ENCODE peak calls at places on chromosomes 5 and 9, in five cellular contexts. L is HCT116, E is SK-N-SH, S is H1, K is GM12878. T is an unnamed sample.
A peak's percentile ranks its signal among the peaks of the same experiment; 100 is the strongest.

GRCh38 chr5:88952344-88952743 is 69.4 kb upstream of the MEF2C start:
- DNase-seq in L (peak; percentile 1), E (no peak), S (no peak), K (no peak), T (peak; percentile 52)

GRCh38 chr5:158468444-158468843 is 609.5 kb upstream of the CLINT1 start:
- DNase-seq in L (no peak), E (no peak), S (no peak), K (no peak), T (no peak)

GRCh38 chr9:3698531-3698930 is 172.7 kb upstream of the RFX3 start:
- DNase-seq in L (no peak), E (no peak), S (no peak), K (no peak), T (peak; percentile 35)

GRCh38 chr9:92517046-92517445 is 18.7 kb downstream of the ECM2 start:
- DNase-seq in L (no peak), E (no peak), S (no peak), K (no peak), T (peak; percentile 16)

GRCh38 chr5:147882586-147883313 is 4.2 kb downstream of the SCGB3A2 start:
- DNase-seq in L (no peak), E (no peak), S (no peak), K (no peak), T (no peak)

GRCh38 chr5:60916646-60917045 is 28.2 kb downstream of the ERCC8 start:
- DNase-seq in L (no peak), E (no peak), S (no peak), K (no peak), T (no peak)

GRCh38 chr9:110179734-110180133 is 28.2 kb downstream of the C9orf152 start:
- DNase-seq in L (no peak), E (no peak), S (no peak), K (no peak), T (no peak)

GRCh38 chr9:83477571-83477970 is 60.6 kb downstream of the FRMD3 start:
- DNase-seq in L (no peak), E (no peak), S (no peak), K (no peak), T (no peak)

GRCh38 chr9:135478858-135479468 is 619 bp upstream of the PPP1R26 start:
- DNase-seq in L (no peak), E (peak; percentile 80), S (no peak), K (no peak), T (peak; percentile 81)

GRCh38 chr5:163867324-163867723 is 361.9 kb downstream of the MAT2B start:
- DNase-seq in L (no peak), E (no peak), S (no peak), K (no peak), T (no peak)

GRCh38 chr9:127423591-127423933 is 620 bp upstream of the ZNF79 start:
- DNase-seq in L (no peak), E (no peak), S (no peak), K (no peak), T (no peak)

GRCh38 chr9:130295431-130295830 is 29.9 kb downstream of the HMCN2 start:
- DNase-seq in L (no peak), E (no peak), S (no peak), K (no peak), T (no peak)

GRCh38 chr5:153508700-153509099 is 18.2 kb downstream of the GRIA1 start:
- DNase-seq in L (no peak), E (no peak), S (no peak), K (no peak), T (no peak)

GRCh38 chr9:106557996-106558667 is 304.8 kb upstream of the ZNF462 start:
- DNase-seq in L (no peak), E (no peak), S (no peak), K (no peak), T (no peak)

GRCh38 chr9:137492464-137493162 is 33.5 kb upstream of the NSMF start:
- DNase-seq in L (peak; percentile 42), E (peak; percentile 84), S (peak; percentile 41), K (no peak), T (peak; percentile 94)

GRCh38 chr5:90142531-90142930 is 267.0 kb downstream of the CETN3 start:
- DNase-seq in L (no peak), E (no peak), S (no peak), K (no peak), T (no peak)

GRCh38 chr9:36839131-36839885 is 194.8 kb downstream of the PAX5 start:
- DNase-seq in L (no peak), E (no peak), S (no peak), K (no peak), T (no peak)

GRCh38 chr5:102589661-102590060 is 90.9 kb upstream of the SLCO6A1 start:
- DNase-seq in L (no peak), E (no peak), S (no peak), K (no peak), T (no peak)

GRCh38 chr9:79812507-79813261 is 240.9 kb downstream of the TLE4 start:
- DNase-seq in L (no peak), E (no peak), S (no peak), K (peak; percentile 55), T (no peak)

GRCh38 chr5:149271717-149272558 is at the start of gene AFAP1L1:
- DNase-seq in L (peak; percentile 23), E (peak; percentile 89), S (no peak), K (no peak), T (peak; percentile 48)

GRCh38 chr5:132471006-132471907 is 19.3 kb downstream of the IRF1 start:
- DNase-seq in L (no peak), E (no peak), S (no peak), K (no peak), T (no peak)

GRCh38 chr5:157345067-157345466 is 79.1 kb downstream of the CYFIP2 start:
- DNase-seq in L (no peak), E (no peak), S (no peak), K (no peak), T (no peak)

GRCh38 chr9:113622600-113623400 is 159.3 kb downstream of the RGS3 start:
- DNase-seq in L (peak; percentile 81), E (no peak), S (peak; percentile 77), K (peak; percentile 44), T (no peak)

GRCh38 chr5:17157916-17158529 is 59.4 kb upstream of the BASP1 start:
- DNase-seq in L (no peak), E (no peak), S (no peak), K (no peak), T (no peak)

GRCh38 chr5:146744358-146744757 is 134.2 kb downstream of the PPP2R2B start:
- DNase-seq in L (no peak), E (no peak), S (no peak), K (no peak), T (no peak)

GRCh38 chr9:26812217-26812616 is 80.4 kb downstream of the CAAP1 start:
- DNase-seq in L (no peak), E (no peak), S (no peak), K (peak; percentile 35), T (no peak)

GRCh38 chr9:122088880-122089567 is 4.1 kb downstream of the TTLL11 start:
- DNase-seq in L (no peak), E (no peak), S (no peak), K (no peak), T (no peak)

GRCh38 chr9:121652037-121652837 is 803 bp downstream of the DAB2IP start:
- DNase-seq in L (no peak), E (peak; percentile 52), S (no peak), K (no peak), T (no peak)

GRCh38 chr5:132802044-132802684 is 10.9 kb upstream of the SOWAHA start:
- DNase-seq in L (no peak), E (no peak), S (no peak), K (no peak), T (no peak)

GRCh38 chr5:61394078-61394701 is 62.1 kb downstream of the ZSWIM6 start:
- DNase-seq in L (no peak), E (no peak), S (no peak), K (no peak), T (no peak)

GRCh38 chr9:88578486-88579362 is 43.7 kb downstream of the NXNL2 start:
- DNase-seq in L (peak; percentile 53), E (peak; percentile 88), S (peak; percentile 44), K (peak; percentile 7), T (peak; percentile 81)
- TF ChIP-seq JUND in L (no peak), E (no peak), S (peak; percentile 8), K (no peak), T (no peak)

DNA sequence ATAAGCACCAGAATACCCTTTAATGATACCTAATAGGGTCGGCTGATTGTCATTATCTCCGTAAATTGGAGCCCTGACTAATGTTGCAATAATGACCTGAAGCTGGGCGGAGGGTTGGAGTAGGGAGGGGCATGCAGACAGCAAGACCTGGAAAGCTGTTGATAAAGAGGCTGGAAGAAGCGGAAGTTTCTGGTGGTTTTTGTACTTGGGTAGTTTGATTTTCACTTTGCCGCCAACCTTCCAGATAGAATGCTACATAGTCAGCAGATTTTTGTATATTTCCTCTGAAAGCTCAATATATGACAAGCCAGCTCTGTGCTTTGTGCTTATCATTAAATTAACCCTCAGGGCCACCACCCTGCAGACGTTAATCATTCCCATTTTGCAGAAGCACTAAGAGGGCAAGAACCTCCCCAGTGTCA is 34.9 kb downstream of the DIRAS2 start:
- DNase-seq in L (no peak), E (peak; percentile 50), S (no peak), K (no peak), T (no peak)
- TF ChIP-seq JUND in L (no peak), E (no peak), S (no peak), K (no peak), T (no peak)

GRCh38 chr5:172038167-172038566 is 31.7 kb upstream of the FBXW11 start:
- DNase-seq in L (no peak), E (no peak), S (no peak), K (no peak), T (no peak)

GRCh38 chr5:172029876-172030275 is 23.4 kb upstream of the FBXW11 start:
- DNase-seq in L (no peak), E (no peak), S (no peak), K (no peak), T (no peak)

GRCh38 chr5:172031894-172032461 is 25.5 kb upstream of the FBXW11 start:
- DNase-seq in L (no peak), E (no peak), S (no peak), K (no peak), T (no peak)

DNA sequence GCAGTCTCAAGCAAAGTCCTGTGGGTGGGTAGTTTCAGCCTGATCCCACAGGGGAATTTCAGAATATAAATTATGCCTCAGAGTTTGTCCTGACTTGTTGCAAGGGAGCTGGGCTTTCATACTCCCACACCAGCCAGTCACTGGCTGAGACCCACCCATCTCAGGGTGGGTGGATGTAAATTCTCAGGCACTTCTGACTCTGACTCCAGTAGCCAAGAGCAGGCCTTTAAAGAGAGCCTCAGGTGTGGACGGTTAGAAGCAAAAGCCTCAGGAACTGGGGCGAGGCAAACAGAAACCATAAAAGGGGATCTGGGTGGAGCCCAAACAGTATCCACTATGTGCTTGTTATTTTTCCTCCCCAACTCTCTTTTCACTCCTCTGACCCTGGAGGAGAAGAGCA is 28.6 kb upstream of the FBXW11 start:
- DNase-seq in L (no peak), E (no peak), S (no peak), K (peak; percentile 33), T (no peak)
- TF ChIP-seq JUND in L (no peak), E (no peak), S (no peak), K (no peak), T (no peak)

GRCh38 chr5:142096382-142096781 is 12.2 kb upstream of the NDFIP1 start:
- DNase-seq in L (no peak), E (no peak), S (no peak), K (no peak), T (no peak)

GRCh38 chr5:142097681-142098080 is 10.9 kb upstream of the NDFIP1 start:
- DNase-seq in L (no peak), E (no peak), S (no peak), K (no peak), T (no peak)

GRCh38 chr5:142091922-142092321 is 16.7 kb upstream of the NDFIP1 start:
- DNase-seq in L (no peak), E (no peak), S (no peak), K (no peak), T (no peak)

GRCh38 chr5:142095651-142096330 is 12.8 kb upstream of the NDFIP1 start:
- DNase-seq in L (no peak), E (no peak), S (no peak), K (peak; percentile 8), T (no peak)

GRCh38 chr5:142095035-142095434 is 13.5 kb upstream of the NDFIP1 start:
- DNase-seq in L (no peak), E (no peak), S (no peak), K (no peak), T (no peak)
- TF ChIP-seq JUND in L (no peak), E (no peak), S (no peak), K (no peak), T (no peak)